ENCODE peak calls at places on chromosomes 3 and 15, in seven cellular contexts. U, N, H, M, Q, O and P are unnamed samples.

GRCh38 chr3:32797776-32798175 is 20.0 kb upstream of the TRIM71 start:
- DNase-seq in U (no peak), N (no peak), H (no peak), M (no peak), Q (no peak), O (no peak), P (no peak)

GRCh38 chr3:108289159-108289558 is 7.2 kb upstream of the HHLA2 start:
- DNase-seq in U (no peak), N (no peak), H (no peak), M (peak), Q (no peak), O (no peak), P (no peak)

GRCh38 chr3:14458434-14459280 is 56.3 kb downstream of the SLC6A6 start:
- DNase-seq in U (no peak), N (no peak), H (no peak), M (no peak), Q (no peak), O (no peak), P (no peak)

GRCh38 chr3:29683306-29683993 is 402.6 kb downstream of the RBMS3 start:
- DNase-seq in U (no peak), N (peak), H (no peak), M (no peak), Q (no peak), O (peak), P (peak)

GRCh38 chr3:16319307-16319706 is 54.3 kb downstream of the OXNAD1 start:
- DNase-seq in U (no peak), N (no peak), H (no peak), M (peak), Q (peak), O (peak), P (peak)

GRCh38 chr15:69015591-69015990 is 1.1 kb downstream of the NOX5 start:
- DNase-seq in U (no peak), N (no peak), H (no peak), M (no peak), Q (no peak), O (no peak), P (no peak)

GRCh38 chr3:73893089-73893488 is 268.3 kb upstream of the PDZRN3 start:
- DNase-seq in U (no peak), N (no peak), H (no peak), M (no peak), Q (no peak), O (no peak), P (no peak)

GRCh38 chr3:151224268-151224909 is 21.4 kb upstream of the GPR171 start:
- DNase-seq in U (no peak), N (no peak), H (no peak), M (no peak), Q (no peak), O (no peak), P (no peak)

GRCh38 chr15:55816017-55816416 is 73.1 kb upstream of the PRTG start:
- DNase-seq in U (no peak), N (peak), H (no peak), M (no peak), Q (no peak), O (no peak), P (no peak)

GRCh38 chr3:98777801-98778220 is 14.7 kb downstream of the ST3GAL6 start:
- DNase-seq in U (no peak), N (peak), H (no peak), M (no peak), Q (no peak), O (no peak), P (no peak)

GRCh38 chr3:46824561-46824960 is 38.7 kb downstream of the MYL3 start:
- DNase-seq in U (no peak), N (no peak), H (no peak), M (no peak), Q (no peak), O (no peak), P (no peak)

GRCh38 chr15:85430406-85431204 is 50.2 kb downstream of the AKAP13 start:
- DNase-seq in U (no peak), N (no peak), H (no peak), M (no peak), Q (peak), O (no peak), P (no peak)

GRCh38 chr3:113097821-113098516 is 107.2 kb downstream of the GTPBP8 start:
- DNase-seq in U (no peak), N (peak), H (no peak), M (no peak), Q (no peak), O (peak), P (no peak)

GRCh38 chr15:70494861-70495571 is 268.3 kb downstream of the UACA start:
- DNase-seq in U (no peak), N (peak), H (no peak), M (no peak), Q (no peak), O (peak), P (no peak)

GRCh38 chr3:133535971-133536634 is 37.4 kb upstream of the CDV3 start:
- DNase-seq in U (peak), N (peak), H (no peak), M (peak), Q (no peak), O (peak), P (no peak)

GRCh38 chr15:57382222-57382621 is 5.9 kb downstream of the CGNL1 start:
- DNase-seq in U (no peak), N (no peak), H (peak), M (peak), Q (no peak), O (no peak), P (no peak)

GRCh38 chr3:122005033-122005565 is 16.9 kb downstream of the ILDR1 start:
- DNase-seq in U (peak), N (no peak), H (peak), M (no peak), Q (no peak), O (no peak), P (no peak)

GRCh38 chr3:64399205-64399800 is 174.0 kb upstream of the PRICKLE2 start:
- DNase-seq in U (no peak), N (peak), H (no peak), M (peak), Q (peak), O (peak), P (peak)

GRCh38 chr3:24726423-24726822 is 231.8 kb upstream of the THRB start:
- DNase-seq in U (no peak), N (no peak), H (no peak), M (no peak), Q (no peak), O (no peak), P (no peak)

GRCh38 chr3:172137287-172138030 is 98.1 kb downstream of the FNDC3B start:
- DNase-seq in U (no peak), N (no peak), H (no peak), M (no peak), Q (no peak), O (no peak), P (no peak)

GRCh38 chr3:172139528-172140276 is 100.3 kb downstream of the FNDC3B start:
- DNase-seq in U (no peak), N (no peak), H (no peak), M (no peak), Q (no peak), O (no peak), P (no peak)

GRCh38 chr3:172140499-172141391 is 101.4 kb downstream of the FNDC3B start:
- DNase-seq in U (peak), N (peak), H (peak), M (peak), Q (no peak), O (peak), P (no peak)

GRCh38 chr3:172138031-172138538 is 98.7 kb downstream of the FNDC3B start:
- DNase-seq in U (no peak), N (no peak), H (no peak), M (no peak), Q (no peak), O (no peak), P (no peak)

DNA sequence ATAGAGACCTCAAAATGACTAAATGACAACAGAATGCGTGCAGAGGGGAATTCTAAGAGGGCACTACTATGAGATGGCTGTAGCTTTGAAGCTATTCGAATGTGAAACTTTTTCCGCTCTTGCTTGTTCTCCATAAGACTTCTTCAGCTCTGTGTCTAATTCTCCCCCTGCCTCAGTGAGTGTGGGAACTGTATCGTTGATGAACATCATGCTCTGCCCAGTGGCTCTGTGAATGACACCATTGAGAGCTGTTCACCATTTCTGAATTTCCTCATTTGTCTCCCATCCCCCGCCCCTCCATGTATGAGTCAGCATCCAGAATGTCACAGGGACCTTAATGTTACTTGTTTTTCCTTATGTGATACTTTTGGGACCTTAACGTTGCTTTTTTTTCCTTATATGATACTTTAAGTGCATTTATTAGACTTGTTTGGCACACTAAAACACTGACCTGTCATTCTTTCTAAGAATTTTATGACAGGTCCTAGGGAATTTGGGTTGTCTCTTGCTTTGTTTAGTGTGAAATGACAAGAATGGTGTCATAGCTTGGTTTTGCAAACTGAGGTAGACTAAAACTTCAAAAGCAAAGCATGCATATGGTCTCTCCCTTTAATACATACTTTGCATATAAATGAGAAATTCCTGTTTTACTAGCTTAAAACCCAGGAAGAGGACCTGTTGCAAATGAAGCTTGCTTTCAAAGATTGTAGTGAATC is 99.6 kb downstream of the FNDC3B start:
- DNase-seq in U (peak), N (peak), H (peak), M (peak), Q (no peak), O (no peak), P (peak)
- TF ChIP-seq POLR2A in U (no peak), N (no peak), H (no peak), M (no peak), Q (no peak), O (no peak), P (no peak)

GRCh38 chr15:32857732-32858131 is 139.9 kb downstream of the GREM1 start:
- DNase-seq in U (no peak), N (no peak), H (no peak), M (no peak), Q (no peak), O (no peak), P (no peak)
- TF ChIP-seq POLR2A in U (no peak), N (no peak), H (no peak), M (no peak), Q (no peak), O (no peak), P (no peak)

DNA sequence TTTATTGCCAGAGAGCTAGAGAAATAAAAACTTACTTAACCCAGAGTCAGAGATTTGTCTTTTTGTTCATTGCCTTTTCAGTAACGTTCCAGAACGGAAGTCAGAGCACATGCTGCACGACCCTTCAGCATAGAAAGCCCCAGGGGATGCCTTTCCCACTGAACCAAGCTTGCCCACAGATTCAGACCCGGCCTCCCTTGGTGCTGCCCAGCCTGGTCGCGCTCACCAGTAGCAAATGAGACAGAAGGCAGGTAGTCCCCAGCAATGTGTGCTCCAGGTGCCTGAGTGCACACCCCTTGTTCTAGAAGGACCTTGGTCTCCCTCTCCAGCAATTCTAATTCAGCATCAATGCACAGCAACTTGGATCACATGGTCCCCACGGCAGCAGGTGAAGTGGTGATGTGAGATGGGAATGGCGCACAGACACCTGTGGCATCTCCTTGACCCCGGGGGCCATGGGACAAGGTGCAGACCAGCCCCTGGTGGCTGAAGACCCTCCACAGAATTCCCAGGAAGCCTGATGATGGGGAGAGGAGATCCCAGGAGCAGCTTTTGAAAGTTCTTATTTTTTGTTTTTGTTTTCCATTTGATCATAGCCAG is 91.8 kb upstream of the IQSEC1 start:
- DNase-seq in U (no peak), N (no peak), H (no peak), M (no peak), Q (no peak), O (no peak), P (no peak)
- TF ChIP-seq POLR2A in U (no peak), N (no peak), H (no peak), M (no peak), Q (no peak), O (no peak), P (no peak)

GRCh38 chr15:90870354-90871096 is 2.1 kb downstream of the FURIN start:
- DNase-seq in U (no peak), N (no peak), H (no peak), M (no peak), Q (no peak), O (no peak), P (peak)

GRCh38 chr15:90871097-90871715 is 2.8 kb downstream of the FURIN start:
- DNase-seq in U (peak), N (no peak), H (no peak), M (peak), Q (no peak), O (no peak), P (peak)

GRCh38 chr15:90869140-90869541 is 753 bp downstream of the FURIN start:
- DNase-seq in U (no peak), N (no peak), H (no peak), M (no peak), Q (no peak), O (no peak), P (peak)

GRCh38 chr15:90868261-90868689 is at the start of gene FURIN:
- DNase-seq in U (peak), N (no peak), H (no peak), M (peak), Q (no peak), O (no peak), P (no peak)

DNA sequence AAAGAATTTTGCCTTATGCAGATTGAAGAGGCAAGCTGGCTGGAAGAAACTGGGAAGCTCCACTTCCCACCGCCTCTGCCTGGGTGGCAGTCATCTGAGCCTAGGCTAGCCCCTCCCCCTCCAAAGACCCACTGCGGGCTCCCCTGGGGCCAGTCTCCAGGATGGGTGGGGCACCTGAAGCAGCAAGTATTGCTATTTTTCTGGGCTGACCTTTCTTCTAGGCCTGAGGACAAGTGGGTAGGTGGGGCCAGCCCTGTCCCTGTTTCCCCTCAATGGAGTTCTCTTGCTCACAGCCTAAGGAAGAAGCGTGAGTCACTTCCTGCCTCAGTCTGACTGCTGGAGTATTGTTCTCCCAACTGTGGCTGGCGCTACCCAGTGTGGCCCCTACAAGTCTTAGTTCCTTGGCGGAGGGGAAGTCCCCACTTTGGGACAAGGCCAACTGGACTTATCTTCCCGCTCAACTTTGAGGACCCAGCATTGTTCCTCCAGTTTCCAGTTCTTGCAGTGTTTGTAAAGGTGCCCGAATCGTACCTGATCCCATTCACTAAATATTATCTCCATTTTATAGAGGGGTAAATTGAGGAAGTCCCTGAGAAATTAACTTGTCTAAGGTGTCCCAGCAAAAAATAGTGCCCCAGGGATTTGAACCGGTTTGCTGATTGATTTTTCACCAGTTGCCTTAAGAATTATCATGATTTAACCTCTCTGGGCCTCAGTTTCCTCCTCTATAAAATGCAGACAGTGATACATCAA is 1.4 kb downstream of the FURIN start:
- DNase-seq in U (peak), N (peak), H (peak), M (peak), Q (no peak), O (no peak), P (peak)
- TF ChIP-seq POLR2A in U (no peak), N (no peak), H (peak), M (peak), Q (no peak), O (no peak), P (peak)

GRCh38 chr3:127520993-127521392 is 69.5 kb downstream of the TPRA1 start:
- DNase-seq in U (no peak), N (no peak), H (no peak), M (no peak), Q (no peak), O (no peak), P (no peak)
- TF ChIP-seq POLR2A in U (no peak), N (no peak), H (no peak), M (no peak), Q (no peak), O (no peak), P (no peak)

GRCh38 chr3:9731206-9732079 is at the start of gene BRPF1:
- DNase-seq in U (peak), N (peak), H (peak), M (peak), Q (peak), O (peak), P (peak)
- TF ChIP-seq POLR2A in U (peak), N (peak), H (peak), M (peak), Q (peak), O (peak), P (peak)

GRCh38 chr15:89462198-89462912 is 34.0 kb downstream of the RHCG start:
- DNase-seq in U (no peak), N (peak), H (no peak), M (peak), Q (no peak), O (no peak), P (peak)
- TF ChIP-seq POLR2A in U (no peak), N (no peak), H (no peak), M (peak), Q (no peak), O (no peak), P (no peak)